ENCODE peak calls at places on chromosomes 4 and X, in five cellular contexts. B is GM12865; Y is fibroblast of lung; K is naive thymus-derived CD4-positive, alpha-beta T cell; U is NCI-H1092. D is an unnamed sample.

GRCh38 chrX:56798866-56799864 is 70.1 kb downstream of the NBDY start:
- DNase-seq in K (no peak), U (peak; percentile 79), Y (no peak), B (no peak), D (no peak)

GRCh38 chrX:150038977-150039599 is 100.8 kb upstream of the EOLA2 start:
- DNase-seq in Y (peak; percentile 57), K (no peak), U (no peak), B (no peak), D (no peak)

GRCh38 chr4:73603854-73604584 is 16.2 kb downstream of the RASSF6 start:
- DNase-seq in B (no peak), Y (no peak), K (no peak), U (no peak), D (no peak)

GRCh38 chr4:123462007-123462406 is 65.4 kb downstream of the SPRY1 start:
- DNase-seq in B (no peak), U (no peak), K (no peak), Y (no peak), D (no peak)

GRCh38 chrX:2508648-2509335 is 8.0 kb upstream of the DHRSX start:
- DNase-seq in K (no peak), U (no peak), Y (no peak), B (no peak), D (no peak)

GRCh38 chrX:47146121-47146935 is 1.3 kb downstream of the RBM10 start:
- DNase-seq in B (no peak), K (no peak), Y (no peak), U (peak; percentile 15), D (no peak)

GRCh38 chrX:3461824-3462508 is 115.5 kb upstream of the MXRA5 start:
- DNase-seq in K (no peak), U (no peak), Y (no peak), B (peak; percentile 8), D (no peak)

GRCh38 chr4:28241021-28241420 is 1380.4 kb downstream of the STIM2 start:
- DNase-seq in Y (peak; percentile 6), B (no peak), K (no peak), U (no peak), D (no peak)

GRCh38 chr4:28784188-28784587 is 1923.5 kb downstream of the STIM2 start:
- DNase-seq in K (no peak), Y (no peak), B (no peak), U (no peak), D (no peak)

GRCh38 chr4:47686294-47686872 is 151.5 kb downstream of the CORIN start:
- DNase-seq in B (peak; percentile 70), K (peak; percentile 61), Y (peak; percentile 15), U (no peak), D (peak; percentile 32)

GRCh38 chrX:29397506-29397905 is 810.3 kb downstream of the IL1RAPL1 start:
- DNase-seq in U (no peak), B (no peak), K (no peak), Y (peak; percentile 87), D (no peak)

GRCh38 chrX:68719181-68719903 is 71.9 kb downstream of the STARD8 start:
- DNase-seq in K (no peak), Y (no peak), B (no peak), U (no peak), D (no peak)

GRCh38 chr4:82744284-82744963 is 54.2 kb downstream of the SCD5 start:
- DNase-seq in K (no peak), U (no peak), B (no peak), Y (no peak), D (no peak)

GRCh38 chr4:74292111-74292870 is 16.0 kb upstream of the EPGN start:
- DNase-seq in Y (peak; percentile 20), K (no peak), B (no peak), U (no peak), D (no peak)

GRCh38 chrX:80812176-80812575 is 2.5 kb upstream of the BRWD3 start:
- DNase-seq in Y (peak; percentile 49), U (no peak), B (peak; percentile 66), K (no peak), D (peak; percentile 64)

GRCh38 chr4:169063441-169063840 is 53.4 kb upstream of the CBR4 start:
- DNase-seq in B (no peak), Y (no peak), U (no peak), K (no peak), D (no peak)

GRCh38 chr4:7213802-7214201 is 21.5 kb downstream of the SORCS2 start:
- DNase-seq in B (no peak), Y (no peak), K (no peak), U (no peak), D (no peak)

GRCh38 chrX:115259238-115259875 is 25.5 kb upstream of the LRCH2 start:
- DNase-seq in Y (peak; percentile 4), U (no peak), K (no peak), B (no peak), D (no peak)

GRCh38 chr4:151362404-151363164 is 37.2 kb upstream of the SH3D19 start:
- DNase-seq in U (peak; percentile 70), Y (peak; percentile 67), B (peak; percentile 88), K (peak; percentile 71), D (peak; percentile 79)

GRCh38 chr4:137343221-137343620 is 189.1 kb downstream of the PCDH18 start:
- DNase-seq in Y (peak; percentile 71), U (no peak), B (no peak), K (no peak), D (no peak)

GRCh38 chr4:81606796-81607550 is 135.3 kb upstream of the RASGEF1B start:
- DNase-seq in Y (no peak), B (no peak), U (no peak), K (no peak), D (no peak)

GRCh38 chr4:102094474-102094873 is 250.8 kb downstream of the SLC39A8 start:
- DNase-seq in K (no peak), U (no peak), Y (no peak), B (no peak), D (no peak)

GRCh38 chrX:65522739-65523372 is 11.7 kb downstream of the LAS1L start:
- DNase-seq in Y (peak; percentile 36), K (no peak), U (no peak), B (no peak), D (no peak)

D was measured in Jurkat, Clone E6-1.